ENCODE peak calls at places on chromosome 16, in five cellular contexts. P, X, K, J and A are unnamed samples.

GRCh38 chr16:59204589-59204988 is 470.5 kb upstream of the GOT2 start:
- DNase-seq in P (no peak), X (no peak), K (no peak), J (no peak), A (no peak)

GRCh38 chr16:88778541-88779065 is 6.4 kb downstream of the PIEZO1 start:
- DNase-seq in P (no peak), X (no peak), K (no peak), J (no peak), A (no peak)

GRCh38 chr16:2673066-2673999 is 9.0 kb upstream of the KCTD5 start:
- DNase-seq in P (peak; percentile 86), X (peak; percentile 32), K (peak; percentile 96), J (peak; percentile 96), A (peak; percentile 90)

GRCh38 chr16:50763211-50763610 is 21.3 kb downstream of the CYLD start:
- DNase-seq in P (no peak), X (no peak), K (no peak), J (no peak), A (peak; percentile 12)

GRCh38 chr16:85372627-85373372 is 240.3 kb upstream of the GSE1 start:
- DNase-seq in P (peak; percentile 76), X (no peak), K (peak; percentile 67), J (no peak), A (peak; percentile 90)

GRCh38 chr16:29710227-29711219 is 31.5 kb downstream of the QPRT start:
- DNase-seq in P (peak; percentile 39), X (peak; percentile 61), K (peak; percentile 75), J (peak; percentile 76), A (peak; percentile 62)

GRCh38 chr16:76265434-76266045 is 11.7 kb upstream of the CNTNAP4 start:
- DNase-seq in P (no peak), X (no peak), K (peak; percentile 16), J (no peak), A (peak; percentile 47)

GRCh38 chr16:56282455-56282854 is 91.2 kb downstream of the GNAO1 start:
- DNase-seq in P (no peak), X (no peak), K (no peak), J (no peak), A (no peak)

GRCh38 chr16:49216593-49216992 is 65.0 kb downstream of the CBLN1 start:
- DNase-seq in P (no peak), X (no peak), K (no peak), J (no peak), A (no peak)

GRCh38 chr16:2473425-2473926 is 1.5 kb upstream of the TBC1D24 start:
- DNase-seq in P (no peak), X (no peak), K (no peak), J (no peak), A (no peak)

GRCh38 chr16:13378151-13378550 is 476.8 kb downstream of the SHISA9 start:
- DNase-seq in P (no peak), X (no peak), K (no peak), J (no peak), A (no peak)

GRCh38 chr16:56451753-56452689 is 667 bp downstream of the OGFOD1 start:
- DNase-seq in P (peak; percentile 20), X (peak; percentile 14), K (peak; percentile 41), J (peak; percentile 17), A (peak; percentile 9)

GRCh38 chr16:85327731-85328664 is 215.7 kb upstream of the CIBAR2 start:
- DNase-seq in P (no peak), X (no peak), K (peak; percentile 82), J (no peak), A (no peak)

GRCh38 chr16:89727406-89728120 is 6.2 kb downstream of the ZNF276 start:
- DNase-seq in P (no peak), X (no peak), K (no peak), J (no peak), A (no peak)

GRCh38 chr16:74868501-74868900 is 93.9 kb upstream of the FA2H start:
- DNase-seq in P (no peak), X (peak; percentile 7), K (peak; percentile 27), J (no peak), A (no peak)

GRCh38 chr16:10552998-10553491 is 27.4 kb downstream of the EMP2 start:
- DNase-seq in P (no peak), X (no peak), K (no peak), J (peak; percentile 75), A (no peak)

GRCh38 chr16:11779074-11779473 is 18.0 kb downstream of the ZC3H7A start:
- DNase-seq in P (no peak), X (no peak), K (no peak), J (no peak), A (no peak)

GRCh38 chr16:49634235-49635008 is 221.5 kb downstream of the ZNF423 start:
- DNase-seq in P (no peak), X (no peak), K (no peak), J (no peak), A (no peak)

GRCh38 chr16:23836404-23837291 is 865 bp downstream of the PRKCB start:
- DNase-seq in P (no peak), X (no peak), K (no peak), J (no peak), A (no peak)

GRCh38 chr16:17470002-17470870 is 524 bp downstream of the XYLT1 start:
- DNase-seq in P (no peak), X (no peak), K (no peak), J (peak; percentile 16), A (no peak)

GRCh38 chr16:75218256-75219076 is at the start of gene CTRB1:
- DNase-seq in P (no peak), X (no peak), K (no peak), J (no peak), A (no peak)

GRCh38 chr16:50154369-50154947 is 1.4 kb downstream of the TENT4B start:
- DNase-seq in P (no peak), X (no peak), K (no peak), J (peak; percentile 12), A (no peak)

GRCh38 chr16:11097094-11097781 is 152.9 kb downstream of the CLEC16A start:
- DNase-seq in P (no peak), X (no peak), K (no peak), J (no peak), A (no peak)

GRCh38 chr16:68197250-68197649 is 38.7 kb downstream of the ESRP2 start:
- DNase-seq in P (peak; percentile 10), X (no peak), K (peak; percentile 17), J (no peak), A (no peak)

GRCh38 chr16:80063028-80063767 is 462.7 kb upstream of the MAF start:
- DNase-seq in P (no peak), X (no peak), K (peak; percentile 16), J (no peak), A (no peak)

GRCh38 chr16:12017583-12017982 is 41.0 kb downstream of the SNX29 start:
- DNase-seq in P (peak; percentile 23), X (no peak), K (peak; percentile 67), J (no peak), A (no peak)